ENCODE peak calls at places on chromosomes 6 and 20, in four cellular contexts. A is astrocyte of the spinal cord, W is T-helper 1 cell, Z is RCC 7860. L is an unnamed sample.

GRCh38 chr6:87945181-87945580 is 102.5 kb upstream of the SPACA1 start:
- DNase-seq in A (no peak), W (no peak), Z (no peak), L (no peak)

GRCh38 chr20:44963325-44964215 is 2.7 kb upstream of the STK4 start:
- DNase-seq in A (no peak), W (no peak), Z (no peak), L (no peak)

GRCh38 chr20:38229376-38230252 is 30.9 kb downstream of the KIAA1755 start:
- DNase-seq in A (no peak), W (no peak), Z (no peak), L (peak)

GRCh38 chr20:52476074-52476751 is 284.6 kb upstream of the ZFP64 start:
- DNase-seq in A (no peak), W (no peak), Z (no peak), L (no peak)

GRCh38 chr20:9021699-9022098 is 47.2 kb upstream of the PLCB4 start:
- DNase-seq in A (peak), W (no peak), Z (peak), L (peak)

GRCh38 chr20:45114465-45115385 is at the start of gene WFDC5:
- DNase-seq in A (no peak), W (no peak), Z (no peak), L (no peak)

GRCh38 chr6:53979468-53980067 is 131.7 kb upstream of the MLIP start:
- DNase-seq in A (peak), W (no peak), Z (no peak), L (peak)

GRCh38 chr6:33419580-33420492 is at the start of gene SYNGAP1:
- DNase-seq in A (peak), W (no peak), Z (no peak), L (peak)

GRCh38 chr6:56637640-56638039 is 5.0 kb downstream of the DST start:
- DNase-seq in A (peak), W (no peak), Z (peak), L (peak)

GRCh38 chr20:57557926-57558613 is 2.8 kb upstream of the PCK1 start:
- DNase-seq in A (no peak), W (no peak), Z (no peak), L (no peak)

GRCh38 chr20:25048519-25048952 is 9.4 kb downstream of the ACSS1 start:
- DNase-seq in A (no peak), W (no peak), Z (no peak), L (no peak)

GRCh38 chr6:89411019-89411268 is 1.1 kb downstream of the RRAGD start:
- DNase-seq in A (no peak), W (no peak), Z (no peak), L (no peak)

GRCh38 chr20:32018269-32019155 is 8.3 kb downstream of the CCM2L start:
- DNase-seq in A (no peak), W (peak), Z (peak), L (no peak)

GRCh38 chr6:37675606-37676005 is 22.1 kb downstream of the MDGA1 start:
- DNase-seq in A (no peak), W (no peak), Z (no peak), L (no peak)

GRCh38 chr20:62914970-62915457 is 11.3 kb downstream of the DIDO1 start:
- DNase-seq in A (peak), W (no peak), Z (peak), L (peak)

GRCh38 chr6:23021487-23021886 is 452.1 kb downstream of the HDGFL1 start:
- DNase-seq in A (no peak), W (no peak), Z (no peak), L (no peak)

GRCh38 chr20:62786100-62786499 is 10.2 kb upstream of the MRGBP start:
- DNase-seq in A (no peak), W (no peak), Z (no peak), L (no peak)

GRCh38 chr20:15031546-15032351 is 694.3 kb upstream of the FLRT3 start:
- DNase-seq in A (no peak), W (no peak), Z (no peak), L (no peak)

GRCh38 chr20:10329387-10330005 is 104.5 kb downstream of the MKKS start:
- DNase-seq in A (no peak), W (no peak), Z (no peak), L (peak)

L was measured in RPMI7951.